ENCODE peak calls at places on chromosomes 7 and 10, in five cellular contexts. I, G, N, L and E are unnamed samples. For H3K27me3, the result is how much of the 10 kb centered on the place peaks cover.

GRCh38 chr7:44581426-44581906 is 565 bp downstream of the TMED4 start:
- DNase-seq in I (peak), G (peak), N (no peak), L (no peak), E (no peak)

GRCh38 chr10:77574436-77574835 is 63.2 kb downstream of the KCNMA1 start:
- DNase-seq in I (no peak), G (no peak), N (no peak), L (no peak), E (no peak)

GRCh38 chr7:158526531-158526930 is 61.1 kb downstream of the PTPRN2 start:
- DNase-seq in I (no peak), G (no peak), N (no peak), L (no peak), E (no peak)

GRCh38 chr10:102504179-102504975 is 605 bp downstream of the SUFU start:
- DNase-seq in I (peak), G (peak), N (no peak), L (no peak), E (no peak)

GRCh38 chr7:114048386-114049235 is 129.8 kb upstream of the PPP1R3A start:
- DNase-seq in I (peak), G (no peak), N (no peak), L (no peak), E (no peak)

GRCh38 chr7:74272305-74273038 is 16.7 kb upstream of the CLIP2 start:
- DNase-seq in I (peak), G (no peak), N (peak), L (peak), E (peak)

GRCh38 chr10:14374745-14375445 is 44.2 kb upstream of the FRMD4A start:
- DNase-seq in I (no peak), G (no peak), N (no peak), L (no peak), E (no peak)

GRCh38 chr7:55964261-55964801 is at the start of gene NIPSNAP2:
- DNase-seq in I (peak), G (no peak), N (no peak), L (no peak), E (no peak)

GRCh38 chr10:3118621-3119020 is 51.3 kb downstream of the PFKP start:
- DNase-seq in I (no peak), G (no peak), N (no peak), L (no peak), E (no peak)

GRCh38 chr10:126165865-126166264 is 222.4 kb downstream of the ADAM12 start:
- DNase-seq in I (no peak), G (no peak), N (no peak), L (no peak), E (no peak)

GRCh38 chr10:126169899-126170298 is 218.4 kb downstream of the ADAM12 start:
- DNase-seq in I (no peak), G (no peak), N (no peak), L (no peak), E (no peak)

GRCh38 chr10:126171555-126171954 is 216.7 kb downstream of the ADAM12 start:
- DNase-seq in I (peak), G (no peak), N (no peak), L (no peak), E (no peak)

GRCh38 chr10:126166797-126167196 is 221.5 kb downstream of the ADAM12 start:
- DNase-seq in I (no peak), G (no peak), N (no peak), L (no peak), E (no peak)

GRCh38 chr10:126170367-126170766 is 217.9 kb downstream of the ADAM12 start:
- DNase-seq in I (peak), G (no peak), N (no peak), L (no peak), E (no peak)
- H3K27me3 ChIP-seq in I (under half), G (under half), N (under half), L (under half), E (under half)

DNA sequence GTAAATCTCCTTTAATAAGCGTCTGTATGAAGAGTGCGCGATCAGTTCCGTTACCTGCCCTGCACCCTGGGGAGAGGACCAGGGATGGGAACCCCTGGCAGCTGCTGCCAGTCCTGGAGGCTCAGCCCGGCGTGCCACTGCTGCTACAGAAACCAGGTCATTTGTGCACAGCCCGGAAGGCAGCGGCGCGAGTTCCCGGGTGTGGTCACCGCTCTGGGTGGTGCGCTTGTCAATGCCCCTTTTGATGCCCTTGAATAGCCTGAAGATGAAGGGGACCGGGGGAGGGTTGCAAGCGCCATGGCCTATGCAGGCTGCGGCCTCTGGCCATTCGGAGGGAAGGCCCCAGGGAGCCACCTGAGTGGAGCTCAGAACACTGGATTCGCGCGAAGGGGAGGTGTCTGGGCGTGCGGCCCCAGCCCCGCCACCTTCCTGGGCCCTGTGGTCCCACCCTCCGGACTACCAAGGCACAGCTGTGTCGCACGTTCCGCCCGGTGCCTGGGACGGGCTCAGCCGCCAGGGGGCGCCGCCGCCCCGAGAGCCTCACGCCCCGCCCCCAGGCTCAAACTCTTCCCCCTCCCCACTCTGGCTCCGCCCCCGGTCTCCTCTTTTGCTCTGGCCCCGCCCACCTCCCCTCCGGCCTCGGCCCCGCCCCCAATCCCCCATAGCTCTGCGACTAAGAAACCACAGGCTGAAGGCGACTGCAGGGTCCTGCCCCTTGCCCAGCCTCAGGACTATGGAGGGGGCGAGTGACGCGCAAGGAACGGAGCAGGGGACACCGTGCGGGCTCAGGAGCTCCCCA is 16.5 kb downstream of the AP5Z1 start:
- DNase-seq in I (peak), G (no peak), N (no peak), L (peak), E (peak)
- H3K4me3 ChIP-seq in I (no peak), G (peak), N (peak), L (peak), E (peak)

DNA sequence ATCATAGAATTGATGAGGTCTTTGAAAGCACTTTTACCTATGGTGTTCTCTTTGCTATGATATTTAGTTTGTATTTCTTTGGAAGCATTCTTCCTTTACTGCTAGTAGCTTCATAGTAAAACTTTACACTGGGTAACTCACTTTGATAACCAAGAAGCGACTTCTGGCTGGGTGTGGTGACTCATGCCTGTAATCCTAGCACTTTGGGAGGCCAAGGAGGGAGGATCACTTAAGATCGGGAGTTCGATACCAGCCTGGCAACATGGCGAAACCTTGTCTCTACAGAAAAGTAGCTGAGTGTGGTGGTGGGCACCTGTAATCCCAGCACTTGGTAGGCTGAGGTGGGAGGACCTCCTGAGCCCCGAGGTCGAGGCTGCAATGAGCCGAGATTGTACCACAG is 36.2 kb downstream of the CCDC126 start:
- DNase-seq in I (no peak), G (no peak), N (no peak), L (no peak), E (no peak)
- H3K27me3 ChIP-seq in I (under half), G (under half), N (under half), L (under half), E (under half)

DNA sequence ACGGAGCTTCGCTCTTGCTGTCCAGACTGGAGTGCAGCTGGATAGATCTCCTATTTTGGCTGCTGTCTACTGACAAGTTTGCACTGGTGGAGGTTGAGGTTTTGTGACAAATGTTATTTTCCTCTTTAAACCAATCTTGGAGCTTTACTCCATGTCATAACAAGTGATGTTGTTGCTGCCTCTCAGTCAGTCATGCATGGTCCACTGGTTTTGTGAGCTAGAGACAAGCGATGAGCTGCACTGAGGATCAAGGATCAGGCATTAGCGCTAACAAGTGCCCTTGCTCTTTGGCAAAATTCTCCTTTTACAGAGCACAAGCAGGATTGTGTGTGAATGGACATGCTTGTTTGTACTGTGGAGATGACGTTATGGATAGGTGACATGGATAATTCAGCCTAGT is 780 bp upstream of the WDFY4 start:
- DNase-seq in I (no peak), G (no peak), N (no peak), L (no peak), E (no peak)
- H3K4me3 ChIP-seq in I (no peak), G (no peak), N (no peak), L (no peak), E (no peak)

GRCh38 chr7:27165089-27165654 is at the start of gene HOXA9:
- DNase-seq in I (peak), G (no peak), N (no peak), L (peak), E (no peak)
- H3K27me3 ChIP-seq in I (under half), G (under half), N (half or more), L (under half), E (under half)

DNA sequence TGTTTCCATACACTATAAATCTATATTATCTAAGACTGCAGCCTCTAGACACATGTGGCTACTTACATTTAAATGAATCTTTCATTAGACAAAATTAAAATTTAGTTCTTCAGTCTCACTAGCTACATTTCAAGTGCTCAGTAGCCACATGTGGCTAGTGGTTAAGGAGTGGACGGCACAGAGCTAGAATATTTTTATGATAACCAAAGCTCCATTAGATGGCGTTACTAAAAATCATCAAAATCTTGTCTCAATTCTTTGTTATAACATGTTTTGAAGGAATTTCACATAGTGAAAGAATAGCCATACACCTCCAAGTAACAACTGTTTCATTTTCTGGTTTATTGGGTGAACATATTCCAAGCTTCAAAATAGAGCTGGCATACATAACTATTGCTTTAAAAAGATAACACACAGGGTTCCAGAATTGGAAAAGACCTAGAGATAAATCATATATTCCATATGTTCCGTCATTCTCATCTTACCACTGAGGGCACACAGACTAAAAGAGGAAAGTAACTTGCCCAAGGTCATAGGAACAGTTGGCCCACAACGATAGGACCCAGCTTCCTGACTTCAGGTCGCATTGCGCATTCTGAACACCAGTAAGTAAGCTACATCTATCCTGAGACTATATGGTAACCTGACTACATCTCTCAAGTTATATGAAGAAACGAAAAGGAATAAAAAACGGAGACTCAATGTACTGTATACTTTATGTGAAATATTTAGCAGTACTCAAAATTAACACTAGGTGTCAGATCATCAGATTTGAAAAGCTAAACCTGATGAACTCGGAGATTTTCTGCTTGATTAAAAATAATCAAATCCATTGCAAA is 66.6 kb downstream of the CAV1 start:
- DNase-seq in I (peak), G (no peak), N (no peak), L (no peak), E (no peak)
- H3K4me3 ChIP-seq in I (no peak), G (peak), N (peak), L (no peak), E (peak)

DNA sequence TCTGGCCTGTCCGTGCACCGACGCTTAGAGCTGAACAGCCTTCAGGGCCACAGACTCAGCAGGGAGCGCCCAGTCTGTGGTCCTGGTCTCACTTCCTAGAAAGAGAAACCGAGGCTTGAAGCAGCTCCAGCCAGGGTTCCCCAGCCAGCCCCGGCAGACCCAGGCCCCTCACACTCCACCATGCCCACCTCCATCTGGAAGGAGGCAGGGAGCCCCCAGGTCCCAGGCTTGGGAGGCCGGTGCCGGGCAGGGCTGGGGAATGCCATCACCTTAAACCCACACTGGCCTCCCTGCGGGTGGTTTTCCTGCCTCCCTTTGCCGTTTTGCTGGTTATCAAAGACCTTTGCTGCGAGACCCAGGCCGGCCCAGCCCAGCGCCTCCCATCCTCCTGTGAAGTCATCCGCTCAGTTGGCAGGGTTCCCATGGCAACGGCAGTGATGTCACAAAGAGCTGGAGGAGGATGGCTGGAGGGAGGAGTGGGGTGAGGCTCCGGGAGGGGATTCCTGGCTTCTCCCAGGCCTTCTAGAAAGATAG is 24.0 kb downstream of the ELFN1 start:
- DNase-seq in I (peak), G (peak), N (no peak), L (peak), E (peak)
- H3K27me3 ChIP-seq in I (under half), G (under half), N (under half), L (under half), E (under half)

GRCh38 chr10:32161586-32161985 is 105.4 kb upstream of the KIF5B start:
- DNase-seq in I (no peak), G (no peak), N (no peak), L (no peak), E (no peak)

GRCh38 chr10:32166365-32166764 is 110.1 kb upstream of the KIF5B start:
- DNase-seq in I (no peak), G (no peak), N (no peak), L (peak), E (no peak)

GRCh38 chr10:32160866-32161265 is 104.6 kb upstream of the KIF5B start:
- DNase-seq in I (no peak), G (no peak), N (no peak), L (no peak), E (no peak)

GRCh38 chr10:32163774-32164148 is 107.5 kb upstream of the KIF5B start:
- DNase-seq in I (no peak), G (no peak), N (no peak), L (no peak), E (no peak)

GRCh38 chr10:32163076-32163773 is 107.0 kb upstream of the KIF5B start:
- DNase-seq in I (peak), G (no peak), N (no peak), L (no peak), E (no peak)
- H3K4me3 ChIP-seq in I (no peak), G (no peak), N (no peak), L (no peak), E (no peak)

GRCh38 chr7:129493555-129493954 is 8.8 kb upstream of the SMKR1 start:
- DNase-seq in I (peak), G (no peak), N (no peak), L (no peak), E (no peak)

GRCh38 chr7:129492406-129492805 is 9.9 kb upstream of the SMKR1 start:
- DNase-seq in I (peak), G (no peak), N (no peak), L (peak), E (no peak)

GRCh38 chr7:129496653-129497052 is 5.7 kb upstream of the SMKR1 start:
- DNase-seq in I (no peak), G (no peak), N (no peak), L (no peak), E (no peak)

GRCh38 chr7:129495987-129496386 is 6.3 kb upstream of the SMKR1 start:
- DNase-seq in I (no peak), G (no peak), N (no peak), L (no peak), E (no peak)

DNA sequence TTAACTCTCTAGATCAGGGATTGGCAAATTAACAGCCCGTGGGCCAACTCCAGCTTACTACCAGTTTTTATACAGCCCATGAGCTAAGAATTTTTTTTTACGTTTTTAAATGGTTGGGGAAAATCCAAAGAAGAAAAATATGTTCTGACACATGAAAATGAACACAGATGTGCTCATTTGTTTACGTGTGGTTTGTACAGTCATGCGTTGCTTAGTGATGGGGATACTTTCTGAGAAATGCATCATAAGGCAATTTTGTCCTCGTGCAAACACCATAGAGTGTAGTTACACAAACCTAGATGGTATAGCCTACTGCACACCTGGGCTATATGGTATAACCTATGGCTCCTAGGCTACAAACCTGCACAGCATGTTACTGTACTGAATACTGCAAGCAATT is 8.3 kb upstream of the SMKR1 start:
- DNase-seq in I (peak), G (no peak), N (no peak), L (no peak), E (no peak)
- H3K27me3 ChIP-seq in I (under half), G (under half), N (under half), L (under half), E (under half)